ENCODE peak calls at places on chromosome 13, in eight cellular contexts. One of them, this sample, is unnamed.

GRCh38 chr13:30140973-30141372 is 166.4 kb downstream of the KATNAL1 start:
- DNase-seq in epithelial cell of esophagus: no peak
- DNase-seq in psoas muscle: no peak
- DNase-seq in SK-N-MC: no peak
- DNase-seq in amniotic stem cell: no peak
- DNase-seq in IMR-90: no peak
- DNase-seq in SHP77: no peak
- DNase-seq in NCI-H774: no peak
- DNase-seq in this sample: no peak

GRCh38 chr13:99916366-99917103 is 55.0 kb downstream of the ZIC5 start:
- DNase-seq in SHP77: peak; percentile 85
- DNase-seq in IMR-90: peak; percentile 71
- DNase-seq in epithelial cell of esophagus: peak; percentile 81
- DNase-seq in NCI-H774: peak; percentile 71
- DNase-seq in SK-N-MC: peak; percentile 77
- DNase-seq in psoas muscle: no peak
- DNase-seq in amniotic stem cell: peak; percentile 29
- DNase-seq in this sample: no peak

GRCh38 chr13:101397742-101398141 is 18.6 kb downstream of the NALCN start:
- DNase-seq in psoas muscle: no peak
- DNase-seq in amniotic stem cell: peak; percentile 46
- DNase-seq in SHP77: no peak
- DNase-seq in SK-N-MC: no peak
- DNase-seq in NCI-H774: no peak
- DNase-seq in IMR-90: peak; percentile 92
- DNase-seq in epithelial cell of esophagus: peak; percentile 71
- DNase-seq in this sample: no peak

GRCh38 chr13:110617326-110618072 is 2.2 kb downstream of the NAXD start:
- DNase-seq in epithelial cell of esophagus: peak; percentile 66
- DNase-seq in IMR-90: peak; percentile 97
- DNase-seq in psoas muscle: no peak
- DNase-seq in SHP77: peak; percentile 17
- DNase-seq in amniotic stem cell: no peak
- DNase-seq in SK-N-MC: no peak
- DNase-seq in NCI-H774: no peak
- DNase-seq in this sample: no peak

GRCh38 chr13:54185101-54185500 is 1156.5 kb downstream of the OLFM4 start:
- DNase-seq in psoas muscle: no peak
- DNase-seq in NCI-H774: no peak
- DNase-seq in SHP77: no peak
- DNase-seq in amniotic stem cell: no peak
- DNase-seq in IMR-90: no peak
- DNase-seq in SK-N-MC: no peak
- DNase-seq in epithelial cell of esophagus: no peak
- DNase-seq in this sample: no peak

GRCh38 chr13:99984134-99984462 is 2.5 kb downstream of the ZIC2 start:
- DNase-seq in IMR-90: no peak
- DNase-seq in amniotic stem cell: no peak
- DNase-seq in epithelial cell of esophagus: no peak
- DNase-seq in NCI-H774: no peak
- DNase-seq in SK-N-MC: no peak
- DNase-seq in SHP77: no peak
- DNase-seq in psoas muscle: no peak
- DNase-seq in this sample: no peak

GRCh38 chr13:104286566-104287290 is 1220.5 kb upstream of the SLC10A2 start:
- DNase-seq in IMR-90: no peak
- DNase-seq in amniotic stem cell: no peak
- DNase-seq in SHP77: peak; percentile 36
- DNase-seq in NCI-H774: peak; percentile 57
- DNase-seq in epithelial cell of esophagus: peak; percentile 33
- DNase-seq in SK-N-MC: no peak
- DNase-seq in psoas muscle: no peak
- DNase-seq in this sample: no peak

GRCh38 chr13:51284339-51284738 is 55.2 kb upstream of the SERPINE3 start:
- DNase-seq in amniotic stem cell: no peak
- DNase-seq in psoas muscle: no peak
- DNase-seq in NCI-H774: no peak
- DNase-seq in IMR-90: no peak
- DNase-seq in SK-N-MC: no peak
- DNase-seq in SHP77: no peak
- DNase-seq in epithelial cell of esophagus: no peak
- DNase-seq in this sample: no peak

GRCh38 chr13:97018029-97018819 is 23.9 kb upstream of the OXGR1 start:
- DNase-seq in SHP77: peak; percentile 81
- DNase-seq in NCI-H774: peak; percentile 32
- DNase-seq in IMR-90: peak; percentile 61
- DNase-seq in amniotic stem cell: no peak
- DNase-seq in SK-N-MC: peak; percentile 20
- DNase-seq in epithelial cell of esophagus: peak; percentile 64
- DNase-seq in psoas muscle: no peak
- DNase-seq in this sample: no peak